ENCODE peak calls at places on chromosomes 4 and X, in seven cellular contexts. B is OCI-LY7, L is SK-N-SH, N is skeletal muscle cell, K is AG09319, F is left kidney, A is T-helper 9 cell. H is an unnamed sample.

GRCh38 chr4:142550955-142551354 is 295.1 kb downstream of the INPP4B start:
- DNase-seq in A (no peak), L (no peak), B (no peak), N (no peak), F (no peak), K (no peak), H (no peak)

GRCh38 chr4:90689739-90690138 is 562.5 kb downstream of the CCSER1 start:
- DNase-seq in F (no peak), N (no peak), L (no peak), K (no peak), A (no peak), B (no peak), H (no peak)

GRCh38 chr4:102826105-102826889 is 1.1 kb downstream of the UBE2D3 start:
- DNase-seq in L (no peak), A (no peak), B (no peak), N (no peak), F (no peak), K (no peak), H (no peak)

GRCh38 chr4:151990201-151990600 is 229.4 kb upstream of the GATB start:
- DNase-seq in N (no peak), L (no peak), B (no peak), F (no peak), K (no peak), A (no peak), H (no peak)

GRCh38 chr4:73984736-73985527 is 3.1 kb downstream of the PPBP start:
- DNase-seq in F (peak; percentile 38), A (no peak), B (no peak), N (no peak), K (no peak), L (no peak), H (no peak)

GRCh38 chr4:8214091-8214490 is 15.0 kb downstream of the SH3TC1 start:
- DNase-seq in K (no peak), A (no peak), B (no peak), N (no peak), F (peak; percentile 57), L (no peak), H (no peak)

GRCh38 chr4:132333723-132334045 is 815.4 kb upstream of the PCDH10 start:
- DNase-seq in L (no peak), F (no peak), A (no peak), B (no peak), N (peak; percentile 65), K (no peak), H (no peak)

GRCh38 chr4:164467493-164467892 is 286.4 kb upstream of the SMIM31 start:
- DNase-seq in B (no peak), A (no peak), N (no peak), F (peak; percentile 4), L (no peak), K (no peak), H (no peak)

GRCh38 chrX:38750551-38750950 is 50.7 kb upstream of the MID1IP1 start:
- DNase-seq in A (no peak), N (no peak), K (no peak), L (no peak), B (no peak), F (no peak), H (no peak)

GRCh38 chr4:117093581-117093980 is 8.2 kb upstream of the TRAM1L1 start:
- DNase-seq in B (no peak), F (peak; percentile 15), K (no peak), A (no peak), N (peak; percentile 49), L (no peak), H (no peak)

GRCh38 chr4:109699553-109700225 is 3.6 kb downstream of the CASP6 start:
- DNase-seq in B (no peak), L (no peak), N (no peak), F (no peak), A (no peak), K (no peak), H (no peak)